ENCODE peak calls at places on chromosomes 12 and 14, in four cellular contexts. X is NCI-H2107, N is RWPE2, H is HTR-8/SVneo. J is an unnamed sample.

GRCh38 chr12:67069451-67070306 is 199.5 kb upstream of the CAND1 start:
- DNase-seq in X (peak; percentile 49), N (no peak), H (peak; percentile 10), J (peak; percentile 61)

GRCh38 chr12:47649381-47649780 is 56.4 kb downstream of the RPAP3 start:
- DNase-seq in X (no peak), N (no peak), H (no peak), J (no peak)

GRCh38 chr14:45364565-45364964 is 111.6 kb upstream of the MIS18BP1 start:
- DNase-seq in X (no peak), N (no peak), H (no peak), J (no peak)

GRCh38 chr12:68158427-68158826 is 1.1 kb downstream of the IFNG start:
- DNase-seq in X (no peak), N (no peak), H (no peak), J (no peak)

GRCh38 chr12:93144109-93144508 is 215.0 kb upstream of the EEA1 start:
- DNase-seq in X (no peak), N (no peak), H (no peak), J (no peak)

GRCh38 chr12:54160807-54161480 is 27.8 kb downstream of the SMUG1 start:
- DNase-seq in X (no peak), N (no peak), H (no peak), J (no peak)

GRCh38 chr12:56988207-56988739 is 18.1 kb downstream of the ZBTB39 start:
- DNase-seq in X (no peak), N (no peak), H (no peak), J (no peak)

GRCh38 chr12:1777798-1778197 is 42.6 kb upstream of the LRTM2 start:
- DNase-seq in X (no peak), N (no peak), H (peak; percentile 65), J (no peak)

GRCh38 chr14:53047302-53047701 is 96.5 kb upstream of the FERMT2 start:
- DNase-seq in X (no peak), N (no peak), H (peak; percentile 44), J (no peak)

GRCh38 chr12:42180990-42181611 is 36.4 kb upstream of the GXYLT1 start:
- DNase-seq in X (no peak), N (no peak), H (no peak), J (no peak)

GRCh38 chr14:31009836-31010618 is 15.4 kb upstream of the AP4S1 start:
- DNase-seq in X (no peak), N (no peak), H (no peak), J (no peak)